ENCODE peak calls at places on chromosomes 2 and 18, in nine cellular contexts. O is substantia nigra; L is endothelial cell; H is right cardiac atrium; Q is COR-L47; U is activated naive CD4-positive, alpha-beta T cell treated with anti-CD3 and anti-CD28 coated beads, Interleukin-2, amount 10 ng/mL, durations not matched to agents 7 days and 5 days; B is ACHN; K is neural crest cell; I is HCT116. W is an unnamed sample.

GRCh38 chr18:41391616-41392610 is 563.1 kb upstream of the PIK3C3 start:
- DNase-seq in O (no peak), L (peak), H (peak), Q (peak), U (no peak), B (peak), K (peak), I (no peak), W (peak)

GRCh38 chr2:74291891-74292621 is 51.2 kb downstream of the SLC4A5 start:
- DNase-seq in O (no peak), L (no peak), H (no peak), Q (peak), U (no peak), B (no peak), K (no peak), I (no peak), W (no peak)

GRCh38 chr2:59182249-59182648 is 941.1 kb upstream of the FANCL start:
- DNase-seq in O (no peak), L (peak), H (no peak), Q (no peak), U (no peak), B (peak), K (peak), I (no peak), W (peak)

GRCh38 chr18:11506871-11507270 is 102.5 kb upstream of the SLC35G4 start:
- DNase-seq in O (no peak), L (no peak), H (no peak), Q (no peak), U (no peak), B (no peak), K (no peak), I (no peak), W (no peak)

GRCh38 chr2:178927173-178927572 is 120.0 kb upstream of the TTN start:
- DNase-seq in O (no peak), L (no peak), H (no peak), Q (no peak), U (no peak), B (no peak), K (no peak), I (no peak), W (no peak)

GRCh38 chr18:10142056-10142455 is 228.2 kb downstream of the VAPA start:
- DNase-seq in O (no peak), L (no peak), H (no peak), Q (no peak), U (no peak), B (no peak), K (no peak), I (no peak), W (peak)

GRCh38 chr18:3104190-3105054 is 91.5 kb upstream of the LPIN2 start:
- DNase-seq in O (no peak), L (no peak), H (no peak), Q (no peak), U (no peak), B (no peak), K (no peak), I (no peak), W (peak)

GRCh38 chr2:202871161-202872141 is at the start of gene ICA1L:
- DNase-seq in O (no peak), L (peak), H (peak), Q (peak), U (peak), B (peak), K (peak), I (no peak), W (peak)

GRCh38 chr2:214765180-214765579 is 44.3 kb downstream of the BARD1 start:
- DNase-seq in O (no peak), L (no peak), H (no peak), Q (no peak), U (no peak), B (peak), K (no peak), I (no peak), W (no peak)

GRCh38 chr2:25744055-25744454 is 70.7 kb upstream of the DTNB start:
- DNase-seq in O (no peak), L (no peak), H (no peak), Q (no peak), U (no peak), B (no peak), K (no peak), I (no peak), W (no peak)

GRCh38 chr18:57445488-57446319 is 10.5 kb downstream of the ONECUT2 start:
- DNase-seq in O (no peak), L (no peak), H (no peak), Q (peak), U (no peak), B (no peak), K (no peak), I (no peak), W (no peak)

GRCh38 chr2:133817680-133818566 is 249.7 kb upstream of the NCKAP5 start:
- DNase-seq in O (no peak), L (no peak), H (no peak), Q (no peak), U (no peak), B (peak), K (no peak), I (peak), W (peak)

GRCh38 chr18:46555724-46556123 is 101.3 kb downstream of the LOXHD1 start:
- DNase-seq in O (no peak), L (peak), H (no peak), Q (no peak), U (no peak), B (peak), K (peak), I (peak), W (peak)

GRCh38 chr2:173631123-173631450 is 276.4 kb downstream of the CDCA7 start:
- DNase-seq in O (no peak), L (no peak), H (peak), Q (no peak), U (no peak), B (no peak), K (no peak), I (no peak), W (no peak)

GRCh38 chr2:100470898-100471514 is 724 bp downstream of the NMS start:
- DNase-seq in O (no peak), L (peak), H (peak), Q (no peak), U (peak), B (peak), K (peak), I (no peak), W (peak)

GRCh38 chr2:171056307-171056706 is 104.4 kb downstream of the TLK1 start:
- DNase-seq in O (no peak), L (no peak), H (no peak), Q (no peak), U (no peak), B (no peak), K (no peak), I (no peak), W (no peak)

GRCh38 chr2:220987839-220988238 is 584.3 kb downstream of the EPHA4 start:
- DNase-seq in O (no peak), L (no peak), H (no peak), Q (no peak), U (no peak), B (no peak), K (no peak), I (no peak), W (no peak)

GRCh38 chr2:196925445-196925767 is 1.1 kb downstream of the PGAP1 start:
- DNase-seq in O (no peak), L (no peak), H (no peak), Q (no peak), U (no peak), B (peak), K (no peak), I (no peak), W (no peak)

GRCh38 chr18:66560092-66560491 is 43.8 kb downstream of the CDH19 start:
- DNase-seq in O (no peak), L (peak), H (no peak), Q (peak), U (no peak), B (peak), K (peak), I (no peak), W (no peak)

GRCh38 chr2:126685629-126686028 is 29.7 kb downstream of the GYPC start:
- DNase-seq in O (no peak), L (no peak), H (no peak), Q (no peak), U (no peak), B (no peak), K (no peak), I (no peak), W (no peak)